ENCODE peak calls at places on chromosome 1, in four cellular contexts. N is HCT116, C is endothelial cell of umbilical vein, S is breast epithelium. V is an unnamed sample. For H3K4me1 and H3K27me3, the result is how much of the 10 kb centered on the place peaks cover.

GRCh38 chr1:147388969-147389368 is 146.5 kb downstream of the CHD1L start:
- DNase-seq in N (no peak), C (no peak), S (no peak), V (no peak)

GRCh38 chr1:35768350-35769187 is 1.2 kb downstream of the CLSPN start:
- DNase-seq in N (no peak), C (no peak), S (no peak), V (no peak)

GRCh38 chr1:187871177-187871576 is 1042.4 kb downstream of the PLA2G4A start:
- DNase-seq in N (no peak), C (peak), S (no peak), V (no peak)

GRCh38 chr1:203462143-203462542 is 13.5 kb upstream of the PRELP start:
- DNase-seq in N (no peak), C (no peak), S (no peak), V (no peak)

GRCh38 chr1:225318706-225319575 is 108.9 kb downstream of the LBR start:
- DNase-seq in N (peak), C (peak), S (no peak), V (no peak)

GRCh38 chr1:169109561-169110134 is 3.2 kb downstream of the ATP1B1 start:
- DNase-seq in N (peak), C (peak), S (peak), V (peak)

GRCh38 chr1:207034208-207034607 is 1.7 kb upstream of the C1orf116 start:
- DNase-seq in N (no peak), C (no peak), S (no peak), V (no peak)

GRCh38 chr1:2594001-2594640 is 7.5 kb downstream of the PRXL2B start:
- DNase-seq in N (no peak), C (peak), S (peak), V (peak)

GRCh38 chr1:210776722-210777121 is 357.2 kb downstream of the KCNH1 start:
- DNase-seq in N (no peak), C (no peak), S (no peak), V (no peak)

GRCh38 chr1:183291216-183291762 is 105.2 kb downstream of the LAMC2 start:
- DNase-seq in N (no peak), C (peak), S (no peak), V (no peak)

GRCh38 chr1:31707711-31708110 is 3.9 kb upstream of the COL16A1 start:
- DNase-seq in N (no peak), C (peak), S (no peak), V (no peak)

GRCh38 chr1:6420594-6421042 is 899 bp upstream of the HES2 start:
- DNase-seq in N (no peak), C (no peak), S (no peak), V (peak)

GRCh38 chr1:218454700-218455282 is 109.7 kb downstream of the TGFB2 start:
- DNase-seq in N (no peak), C (no peak), S (no peak), V (no peak)

GRCh38 chr1:223843934-223844333 is 1.8 kb downstream of the TP53BP2 start:
- DNase-seq in N (no peak), C (no peak), S (no peak), V (no peak)
- H3K4me1 ChIP-seq in N (under half), C (under half), S (under half), V (under half)

DNA sequence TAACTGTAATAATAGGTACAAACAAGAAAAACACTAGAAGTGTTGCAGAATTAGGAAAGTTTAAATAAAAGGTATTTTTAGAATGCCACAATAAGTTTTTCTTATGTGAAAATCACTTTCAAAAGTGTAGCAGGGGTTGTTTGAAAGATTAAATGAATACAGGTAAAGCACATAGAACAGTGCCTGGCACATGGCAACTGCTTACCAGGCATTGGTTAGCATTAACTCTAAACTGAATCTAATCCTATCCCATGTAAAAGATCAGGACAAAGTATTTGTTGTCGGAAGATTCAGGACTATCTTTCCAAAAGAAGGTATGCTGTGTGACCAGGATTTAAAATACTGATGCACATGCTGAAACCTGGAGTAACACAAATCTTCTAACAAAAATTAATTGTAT is 3.3 kb downstream of the AKT3 start:
- DNase-seq in N (no peak), C (no peak), S (no peak), V (no peak)
- H3K27me3 ChIP-seq in N (under half), C (under half), S (under half), V (under half)

GRCh38 chr1:12171206-12172041 is 4.6 kb downstream of the TNFRSF1B start:
- DNase-seq in N (no peak), C (no peak), S (no peak), V (no peak)

GRCh38 chr1:12172042-12172851 is 5.5 kb downstream of the TNFRSF1B start:
- DNase-seq in N (no peak), C (no peak), S (no peak), V (peak)

GRCh38 chr1:12169442-12170135 is 2.8 kb downstream of the TNFRSF1B start:
- DNase-seq in N (no peak), C (no peak), S (no peak), V (no peak)

GRCh38 chr1:12168451-12169160 is 1.8 kb downstream of the TNFRSF1B start:
- DNase-seq in N (no peak), C (no peak), S (no peak), V (no peak)

DNA sequence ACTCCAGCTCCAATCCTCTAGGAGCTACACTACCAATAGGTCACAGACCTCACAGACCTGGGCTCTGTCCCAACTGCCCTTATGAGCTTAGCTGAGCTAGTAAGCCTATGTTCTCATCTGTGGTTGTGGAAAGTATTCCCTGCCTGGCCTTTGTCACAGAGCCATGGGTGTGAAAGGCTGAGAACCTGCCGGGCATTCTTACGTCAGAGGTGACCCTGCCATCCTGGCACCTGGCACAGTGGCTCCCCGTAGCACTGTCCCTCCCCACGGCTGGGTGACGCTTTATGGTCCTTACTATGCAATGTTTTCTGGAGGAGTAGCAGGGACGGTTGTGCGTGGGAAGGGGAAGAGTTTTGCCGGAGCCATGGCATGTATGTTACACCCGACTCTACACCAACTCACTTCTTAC is 3.5 kb downstream of the TNFRSF1B start:
- DNase-seq in N (no peak), C (no peak), S (no peak), V (no peak)
- TF ChIP-seq POLR2AphosphoS5 in N (no peak), C (no peak), S (no peak), V (no peak)

GRCh38 chr1:208217774-208218173 is 26.4 kb downstream of the PLXNA2 start:
- DNase-seq in N (no peak), C (no peak), S (no peak), V (no peak)

GRCh38 chr1:208218237-208219097 is 25.7 kb downstream of the PLXNA2 start:
- DNase-seq in N (no peak), C (no peak), S (no peak), V (no peak)

GRCh38 chr1:208215393-208215792 is 28.8 kb downstream of the PLXNA2 start:
- DNase-seq in N (no peak), C (no peak), S (no peak), V (no peak)

GRCh38 chr1:208216062-208216461 is 28.1 kb downstream of the PLXNA2 start:
- DNase-seq in N (no peak), C (no peak), S (no peak), V (no peak)

DNA sequence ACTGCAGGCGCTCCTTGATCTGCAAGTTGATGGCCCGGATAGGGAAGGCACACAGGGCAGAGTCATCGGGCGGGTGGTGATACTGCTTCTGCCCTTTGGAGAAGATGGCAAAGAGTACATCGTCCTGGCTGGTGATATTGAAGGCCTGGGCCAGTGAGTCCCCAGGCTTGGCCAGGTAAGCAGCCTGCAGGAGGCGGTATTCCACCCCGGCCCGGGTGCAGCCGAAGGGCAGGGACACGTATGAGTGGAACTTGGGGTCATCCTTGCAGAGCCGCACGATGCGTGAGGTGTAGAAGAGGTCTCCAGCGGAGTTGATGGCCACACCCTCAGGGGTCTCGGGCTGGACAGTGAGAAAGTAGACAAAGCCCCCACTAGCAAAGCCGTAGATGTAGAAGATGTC is 27.4 kb downstream of the PLXNA2 start:
- DNase-seq in N (no peak), C (no peak), S (no peak), V (peak)
- H3K4me1 ChIP-seq in N (under half), C (half or more), S (under half), V (half or more)

GRCh38 chr1:205517288-205517687 is 12.8 kb downstream of the CDK18 start:
- DNase-seq in N (no peak), C (no peak), S (no peak), V (no peak)
- H3K27me3 ChIP-seq in N (under half), C (under half), S (under half), V (under half)

GRCh38 chr1:200409761-200410565 is at the start of gene ZNF281:
- DNase-seq in N (peak), C (peak), S (peak), V (peak)

GRCh38 chr1:200410566-200410878 is 686 bp upstream of the ZNF281 start:
- DNase-seq in N (peak), C (no peak), S (no peak), V (no peak)

GRCh38 chr1:200414657-200415056 is 4.8 kb upstream of the ZNF281 start:
- DNase-seq in N (no peak), C (no peak), S (no peak), V (no peak)

GRCh38 chr1:200409203-200409760 is 554 bp downstream of the ZNF281 start:
- DNase-seq in N (no peak), C (peak), S (no peak), V (peak)

DNA sequence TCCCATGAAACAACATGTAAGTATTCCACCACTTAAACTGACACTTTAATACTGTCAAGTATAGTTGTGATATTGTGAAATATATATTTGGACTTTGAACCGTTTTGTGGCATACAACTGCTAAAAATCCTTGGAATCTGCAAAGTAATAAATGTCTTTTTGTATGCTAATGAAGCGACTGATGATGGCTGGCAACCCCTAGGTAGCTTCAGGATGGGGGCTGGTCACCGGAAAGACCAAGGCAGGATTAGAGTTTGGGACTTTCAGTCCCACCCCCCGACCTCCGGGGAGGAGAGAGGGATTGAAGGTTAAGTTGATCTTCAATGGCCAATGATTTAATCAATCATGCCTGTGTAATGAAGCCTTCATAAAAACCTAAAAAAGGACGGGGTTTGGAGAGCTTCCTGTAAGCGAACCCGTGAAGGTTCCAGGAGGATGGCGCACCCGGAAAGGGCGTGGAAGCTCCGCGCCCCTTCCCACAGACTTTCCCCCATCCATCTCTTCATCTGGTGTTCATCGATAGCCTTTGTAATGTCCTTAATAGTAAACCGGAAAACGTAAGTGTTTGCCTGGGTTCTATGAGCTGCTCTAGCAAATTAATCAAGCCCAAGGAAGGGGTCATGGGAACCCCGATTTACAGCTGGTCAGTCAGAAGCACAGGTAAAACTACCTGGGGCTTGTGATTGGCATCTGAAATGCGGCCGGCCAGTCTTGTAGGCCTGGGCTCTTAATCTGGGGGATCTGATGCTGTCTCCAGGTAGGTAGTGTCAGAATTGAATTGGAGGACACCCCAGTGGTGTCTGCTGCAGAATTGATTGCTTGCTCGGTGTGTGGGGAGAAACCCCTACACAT is 1.8 kb upstream of the ZNF281 start:
- DNase-seq in N (no peak), C (no peak), S (no peak), V (no peak)
- TF ChIP-seq POLR2AphosphoS5 in N (no peak), C (no peak), S (no peak), V (no peak)

V was measured in upper lobe of left lung.